ENCODE peak calls at places on chromosome 11, in seven cellular contexts. V is NB4, E is AG04450, T is colonic mucosa, R is A549, F is PC-3, C is cardiac muscle cell. U is an unnamed sample.

GRCh38 chr11:72591785-72592490 is 82.3 kb downstream of the PDE2A start:
- DNase-seq in V (no peak), E (no peak), T (no peak), R (no peak), F (no peak), C (no peak), U (no peak)

GRCh38 chr11:94735907-94736306 is 32.2 kb upstream of the AMOTL1 start:
- DNase-seq in V (no peak), E (no peak), T (no peak), R (no peak), F (no peak), C (no peak), U (no peak)

GRCh38 chr11:35458846-35459245 is 39.5 kb upstream of the SLC1A2 start:
- DNase-seq in V (no peak), E (no peak), T (no peak), R (no peak), F (no peak), C (no peak), U (peak; percentile 35)

GRCh38 chr11:31045335-31045734 is 324.2 kb downstream of the DCDC1 start:
- DNase-seq in V (peak; percentile 14), E (no peak), T (no peak), R (no peak), F (peak; percentile 11), C (peak; percentile 35), U (peak; percentile 11)

GRCh38 chr11:73980001-73980960 is 2.4 kb downstream of the UCP2 start:
- DNase-seq in V (peak; percentile 84), E (no peak), T (peak; percentile 83), R (no peak), F (peak; percentile 8), C (no peak), U (no peak)

GRCh38 chr11:45663486-45664375 is 1.7 kb downstream of the CHST1 start:
- DNase-seq in V (no peak), E (no peak), T (no peak), R (no peak), F (peak; percentile 3), C (no peak), U (no peak)

GRCh38 chr11:34075178-34075820 is 23.8 kb downstream of the CAPRIN1 start:
- DNase-seq in V (no peak), E (no peak), T (no peak), R (no peak), F (peak; percentile 78), C (no peak), U (peak; percentile 34)

GRCh38 chr11:46367244-46367915 is 14.1 kb upstream of the MDK start:
- DNase-seq in V (peak; percentile 74), E (no peak), T (peak; percentile 77), R (no peak), F (peak; percentile 39), C (peak; percentile 75), U (no peak)

GRCh38 chr11:75078233-75078632 is 18.4 kb downstream of the OR2AT4 start:
- DNase-seq in V (no peak), E (no peak), T (no peak), R (no peak), F (peak; percentile 68), C (no peak), U (no peak)

GRCh38 chr11:77074626-77075221 is 8.0 kb downstream of the CAPN5 start:
- DNase-seq in V (no peak), E (no peak), T (peak; percentile 46), R (no peak), F (no peak), C (no peak), U (no peak)

GRCh38 chr11:45702511-45702910 is 37.1 kb upstream of the CHST1 start:
- DNase-seq in V (no peak), E (no peak), T (no peak), R (no peak), F (no peak), C (no peak), U (no peak)

GRCh38 chr11:85941380-85941973 is 86.3 kb downstream of the CCDC83 start:
- DNase-seq in V (peak; percentile 76), E (peak; percentile 53), T (peak; percentile 39), R (peak; percentile 47), F (peak; percentile 59), C (peak; percentile 72), U (peak; percentile 37)

GRCh38 chr11:11243790-11244469 is 109.1 kb downstream of the CSNK2A3 start:
- DNase-seq in V (peak; percentile 51), E (no peak), T (no peak), R (peak; percentile 29), F (no peak), C (peak; percentile 32), U (no peak)

GRCh38 chr11:5522308-5522707 is 5.8 kb upstream of the UBQLNL start:
- DNase-seq in V (no peak), E (no peak), T (no peak), R (no peak), F (peak; percentile 3), C (no peak), U (no peak)

GRCh38 chr11:67483901-67484665 is 1.3 kb downstream of the AIP start:
- DNase-seq in V (peak; percentile 19), E (no peak), T (peak; percentile 25), R (no peak), F (no peak), C (no peak), U (no peak)

GRCh38 chr11:102494216-102494615 is 36.3 kb downstream of the MMP7 start:
- DNase-seq in V (no peak), E (no peak), T (peak; percentile 67), R (peak; percentile 15), F (peak; percentile 99), C (no peak), U (peak; percentile 76)

GRCh38 chr11:69948256-69949141 is 129.3 kb upstream of the FGF3 start:
- DNase-seq in V (no peak), E (no peak), T (peak; percentile 61), R (peak; percentile 85), F (peak; percentile 98), C (no peak), U (no peak)

GRCh38 chr11:19276859-19277808 is 36.4 kb upstream of the E2F8 start:
- DNase-seq in V (peak; percentile 73), E (no peak), T (peak; percentile 52), R (peak; percentile 49), F (peak; percentile 55), C (no peak), U (no peak)
- TF ChIP-seq CTCF in V (no peak), E (no peak), T (no peak), R (no peak), F (no peak), C (no peak), U (no peak)

DNA sequence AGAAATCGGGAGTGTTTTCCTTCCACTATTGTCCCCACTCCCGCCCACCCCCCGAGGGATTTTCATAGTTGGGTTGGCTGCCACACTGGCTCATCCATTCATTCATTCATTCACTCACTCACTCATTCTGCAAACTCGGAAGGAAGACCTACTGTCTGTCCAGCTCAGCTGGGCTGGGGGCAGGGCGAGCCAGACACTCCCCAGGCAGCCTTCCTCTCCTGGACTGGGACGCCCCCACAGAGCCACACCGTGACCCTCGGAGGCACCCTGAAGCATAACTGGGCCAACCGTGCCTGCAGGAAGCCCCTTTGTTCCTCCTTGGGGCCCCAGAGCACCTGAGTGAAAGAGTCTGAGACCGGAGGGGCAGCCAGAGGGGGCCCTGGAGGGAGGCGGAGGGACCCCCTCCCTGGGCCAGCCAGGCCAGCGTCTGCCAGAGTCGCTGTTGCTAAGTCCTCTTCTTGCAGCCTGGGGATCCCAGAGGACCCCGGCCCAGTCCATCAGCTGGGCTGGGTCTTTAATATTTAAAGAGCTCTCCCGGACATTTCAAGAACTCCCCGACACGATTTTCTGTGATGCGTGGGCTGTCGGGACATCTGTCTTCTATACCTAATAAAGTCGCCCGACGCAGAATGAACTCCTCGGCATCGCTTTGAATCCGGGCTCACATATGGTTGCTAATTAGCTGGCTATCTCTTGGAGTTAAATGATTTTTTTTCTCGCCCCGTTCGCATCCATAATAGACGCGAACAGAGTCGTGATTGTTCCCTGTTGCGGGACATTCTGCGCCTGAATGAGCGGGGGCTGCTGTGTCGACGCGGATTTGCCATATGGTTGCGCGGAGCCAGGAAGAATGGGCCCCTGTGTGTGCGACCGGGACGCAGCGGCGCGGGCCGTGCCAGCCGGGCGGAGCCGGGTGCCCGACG is 16.7 kb downstream of the CDKN1C start:
- DNase-seq in V (no peak), E (no peak), T (no peak), R (no peak), F (no peak), C (no peak), U (no peak)
- H3K4me3 ChIP-seq in V (no peak overlapping the region), E (no peak overlapping the region), T (no peak overlapping the region), R (no peak overlapping the region), F (no peak overlapping the region), C (no peak overlapping the region), U (no peak overlapping the region)

GRCh38 chr11:111983187-111983986 is 41.8 kb upstream of the DLAT start:
- DNase-seq in V (no peak), E (peak; percentile 10), T (peak; percentile 80), R (no peak), F (peak; percentile 63), C (peak; percentile 81), U (no peak)
- TF ChIP-seq CTCF in V (no peak), E (peak; percentile 18), T (no peak), R (no peak), F (no peak), C (no peak), U (no peak)

GRCh38 chr11:128467041-128467440 is 120.3 kb downstream of the ETS1 start:
- DNase-seq in V (no peak), E (no peak), T (no peak), R (no peak), F (no peak), C (no peak), U (no peak)
- H3K4me3 ChIP-seq in V (no peak overlapping the region), E (no peak overlapping the region), T (no peak overlapping the region), R (no peak overlapping the region), F (no peak overlapping the region), C (no peak overlapping the region), U (no peak overlapping the region)

GRCh38 chr11:6612816-6613136 is 760 bp upstream of the TAF10 start:
- DNase-seq in V (no peak), E (no peak), T (peak; percentile 74), R (no peak), F (no peak), C (no peak), U (no peak)
- TF ChIP-seq CTCF in V (peak; percentile 61), E (peak; percentile 57), T (peak; percentile 50), R (peak; percentile 41), F (peak; percentile 48), C (peak; percentile 57), U (peak; percentile 56)

GRCh38 chr11:1090600-1091331 is 16.1 kb downstream of the MUC2 start:
- DNase-seq in V (no peak), E (no peak), T (no peak), R (no peak), F (no peak), C (no peak), U (no peak)

GRCh38 chr11:1092919-1093318 is 18.2 kb downstream of the MUC2 start:
- DNase-seq in V (no peak), E (no peak), T (no peak), R (no peak), F (no peak), C (no peak), U (no peak)

GRCh38 chr11:1089738-1090599 is 15.3 kb downstream of the MUC2 start:
- DNase-seq in V (no peak), E (no peak), T (no peak), R (no peak), F (no peak), C (no peak), U (no peak)

GRCh38 chr11:1092145-1092670 is 17.5 kb downstream of the MUC2 start:
- DNase-seq in V (no peak), E (no peak), T (no peak), R (no peak), F (no peak), C (no peak), U (no peak)

GRCh38 chr11:1091332-1092083 is 16.8 kb downstream of the MUC2 start:
- DNase-seq in V (no peak), E (no peak), T (no peak), R (no peak), F (no peak), C (no peak), U (no peak)
- H3K4me3 ChIP-seq in V (no peak overlapping the region), E (no peak overlapping the region), T (no peak overlapping the region), R (no peak overlapping the region), F (no peak overlapping the region), C (no peak overlapping the region), U (no peak overlapping the region)